ENCODE peak calls at places on chromosomes 13 and 19, in five cellular contexts. One of them, this sample, is unnamed.
A peak's percentile ranks its signal among the peaks of the same experiment; 100 is the strongest.

GRCh38 chr19:54704928-54705327 is 19.3 kb upstream of the KIR3DL3 start:
- DNase-seq in AG10803: no peak
- DNase-seq in neural progenitor cell: no peak
- DNase-seq in activated T-helper 1 cell treated with anti-CD3 and anti-CD28 coated beads, Interleukin-2, amount 50 U/mL, for 16 hours: no peak
- DNase-seq in right atrium auricular region: no peak
- DNase-seq in this sample: no peak

GRCh38 chr19:38089440-38089839 is 134.6 kb downstream of the DPF1 start:
- DNase-seq in neural progenitor cell: no peak
- DNase-seq in right atrium auricular region: no peak
- DNase-seq in activated T-helper 1 cell treated with anti-CD3 and anti-CD28 coated beads, Interleukin-2, amount 50 U/mL, for 16 hours: no peak
- DNase-seq in AG10803: no peak
- DNase-seq in this sample: no peak

GRCh38 chr13:85659493-85659892 is 139.7 kb downstream of the SLITRK6 start:
- DNase-seq in right atrium auricular region: no peak
- DNase-seq in activated T-helper 1 cell treated with anti-CD3 and anti-CD28 coated beads, Interleukin-2, amount 50 U/mL, for 16 hours: no peak
- DNase-seq in neural progenitor cell: no peak
- DNase-seq in AG10803: no peak
- DNase-seq in this sample: no peak

GRCh38 chr13:79549355-79550106 is 68.6 kb downstream of the NDFIP2 start:
- DNase-seq in neural progenitor cell: no peak
- DNase-seq in right atrium auricular region: no peak
- DNase-seq in AG10803: peak; percentile 21
- DNase-seq in activated T-helper 1 cell treated with anti-CD3 and anti-CD28 coated beads, Interleukin-2, amount 50 U/mL, for 16 hours: no peak
- DNase-seq in this sample: no peak

GRCh38 chr19:13748169-13748884 is 16.0 kb upstream of the MRI1 start:
- DNase-seq in activated T-helper 1 cell treated with anti-CD3 and anti-CD28 coated beads, Interleukin-2, amount 50 U/mL, for 16 hours: no peak
- DNase-seq in neural progenitor cell: peak; percentile 31
- DNase-seq in right atrium auricular region: peak; percentile 63
- DNase-seq in AG10803: peak; percentile 36
- DNase-seq in this sample: no peak

GRCh38 chr19:3243851-3244700 is 19.6 kb downstream of the CELF5 start:
- DNase-seq in neural progenitor cell: peak; percentile 89
- DNase-seq in right atrium auricular region: no peak
- DNase-seq in AG10803: peak; percentile 46
- DNase-seq in activated T-helper 1 cell treated with anti-CD3 and anti-CD28 coated beads, Interleukin-2, amount 50 U/mL, for 16 hours: peak; percentile 11
- DNase-seq in this sample: peak; percentile 75

GRCh38 chr19:4430760-4431159 is 26.8 kb downstream of the UBXN6 start:
- DNase-seq in neural progenitor cell: no peak
- DNase-seq in activated T-helper 1 cell treated with anti-CD3 and anti-CD28 coated beads, Interleukin-2, amount 50 U/mL, for 16 hours: no peak
- DNase-seq in AG10803: no peak
- DNase-seq in right atrium auricular region: no peak
- DNase-seq in this sample: no peak

GRCh38 chr13:50594276-50594970 is 249.1 kb downstream of the DLEU7 start:
- DNase-seq in AG10803: no peak
- DNase-seq in neural progenitor cell: peak; percentile 57
- DNase-seq in right atrium auricular region: no peak
- DNase-seq in activated T-helper 1 cell treated with anti-CD3 and anti-CD28 coated beads, Interleukin-2, amount 50 U/mL, for 16 hours: no peak
- DNase-seq in this sample: no peak

GRCh38 chr19:2627319-2627829 is 75.1 kb downstream of the GNG7 start:
- DNase-seq in right atrium auricular region: peak; percentile 97
- DNase-seq in activated T-helper 1 cell treated with anti-CD3 and anti-CD28 coated beads, Interleukin-2, amount 50 U/mL, for 16 hours: no peak
- DNase-seq in neural progenitor cell: no peak
- DNase-seq in AG10803: peak; percentile 97
- DNase-seq in this sample: no peak

GRCh38 chr19:13022111-13022858 is 27.0 kb downstream of the NFIX start:
- DNase-seq in right atrium auricular region: no peak
- DNase-seq in AG10803: peak; percentile 75
- DNase-seq in activated T-helper 1 cell treated with anti-CD3 and anti-CD28 coated beads, Interleukin-2, amount 50 U/mL, for 16 hours: no peak
- DNase-seq in neural progenitor cell: no peak
- DNase-seq in this sample: no peak

GRCh38 chr19:14473915-14474578 is 1.1 kb downstream of the PTGER1 start:
- DNase-seq in AG10803: no peak
- DNase-seq in activated T-helper 1 cell treated with anti-CD3 and anti-CD28 coated beads, Interleukin-2, amount 50 U/mL, for 16 hours: no peak
- DNase-seq in right atrium auricular region: no peak
- DNase-seq in neural progenitor cell: no peak
- DNase-seq in this sample: no peak

GRCh38 chr13:42574435-42575311 is 721 bp downstream of the TNFSF11 start:
- DNase-seq in right atrium auricular region: no peak
- DNase-seq in activated T-helper 1 cell treated with anti-CD3 and anti-CD28 coated beads, Interleukin-2, amount 50 U/mL, for 16 hours: no peak
- DNase-seq in neural progenitor cell: peak; percentile 18
- DNase-seq in AG10803: no peak
- DNase-seq in this sample: no peak

GRCh38 chr13:80116107-80116506 is 224.8 kb downstream of the SPRY2 start:
- DNase-seq in right atrium auricular region: no peak
- DNase-seq in neural progenitor cell: no peak
- DNase-seq in AG10803: peak; percentile 81
- DNase-seq in activated T-helper 1 cell treated with anti-CD3 and anti-CD28 coated beads, Interleukin-2, amount 50 U/mL, for 16 hours: no peak
- DNase-seq in this sample: no peak

GRCh38 chr19:48646912-48647216 is 877 bp upstream of the CA11 start:
- DNase-seq in activated T-helper 1 cell treated with anti-CD3 and anti-CD28 coated beads, Interleukin-2, amount 50 U/mL, for 16 hours: no peak
- DNase-seq in neural progenitor cell: no peak
- DNase-seq in right atrium auricular region: no peak
- DNase-seq in AG10803: no peak
- DNase-seq in this sample: no peak

GRCh38 chr19:55699221-55699620 is 24.2 kb downstream of the EPN1 start:
- DNase-seq in neural progenitor cell: no peak
- DNase-seq in right atrium auricular region: no peak
- DNase-seq in AG10803: no peak
- DNase-seq in activated T-helper 1 cell treated with anti-CD3 and anti-CD28 coated beads, Interleukin-2, amount 50 U/mL, for 16 hours: no peak
- DNase-seq in this sample: no peak

GRCh38 chr13:74040200-74040599 is 94.0 kb downstream of the KLF12 start:
- DNase-seq in neural progenitor cell: peak; percentile 89
- DNase-seq in AG10803: no peak
- DNase-seq in activated T-helper 1 cell treated with anti-CD3 and anti-CD28 coated beads, Interleukin-2, amount 50 U/mL, for 16 hours: no peak
- DNase-seq in right atrium auricular region: no peak
- DNase-seq in this sample: peak; percentile 27

GRCh38 chr13:106477303-106477702 is 58.2 kb downstream of the EFNB2 start:
- DNase-seq in AG10803: no peak
- DNase-seq in activated T-helper 1 cell treated with anti-CD3 and anti-CD28 coated beads, Interleukin-2, amount 50 U/mL, for 16 hours: no peak
- DNase-seq in right atrium auricular region: no peak
- DNase-seq in neural progenitor cell: no peak
- DNase-seq in this sample: no peak

GRCh38 chr19:58098682-58098998 is 609 bp upstream of the ZSCAN18 start:
- DNase-seq in neural progenitor cell: no peak
- DNase-seq in AG10803: no peak
- DNase-seq in right atrium auricular region: no peak
- DNase-seq in activated T-helper 1 cell treated with anti-CD3 and anti-CD28 coated beads, Interleukin-2, amount 50 U/mL, for 16 hours: no peak
- DNase-seq in this sample: no peak

GRCh38 chr19:14672043-14672872 is 2.4 kb downstream of the ADGRE3 start:
- DNase-seq in activated T-helper 1 cell treated with anti-CD3 and anti-CD28 coated beads, Interleukin-2, amount 50 U/mL, for 16 hours: no peak
- DNase-seq in AG10803: no peak
- DNase-seq in right atrium auricular region: no peak
- DNase-seq in neural progenitor cell: no peak
- DNase-seq in this sample: no peak

GRCh38 chr19:1285737-1286360 is at the start of gene EFNA2:
- DNase-seq in activated T-helper 1 cell treated with anti-CD3 and anti-CD28 coated beads, Interleukin-2, amount 50 U/mL, for 16 hours: no peak
- DNase-seq in right atrium auricular region: no peak
- DNase-seq in AG10803: no peak
- DNase-seq in neural progenitor cell: peak; percentile 79
- DNase-seq in this sample: no peak

GRCh38 chr19:38837304-38837626 is 5.7 kb upstream of the ECH1 start:
- DNase-seq in activated T-helper 1 cell treated with anti-CD3 and anti-CD28 coated beads, Interleukin-2, amount 50 U/mL, for 16 hours: no peak
- DNase-seq in AG10803: no peak
- DNase-seq in right atrium auricular region: no peak
- DNase-seq in neural progenitor cell: no peak
- DNase-seq in this sample: no peak

GRCh38 chr13:52906122-52906903 is 57.9 kb upstream of the PCDH8 start:
- DNase-seq in neural progenitor cell: no peak
- DNase-seq in AG10803: no peak
- DNase-seq in activated T-helper 1 cell treated with anti-CD3 and anti-CD28 coated beads, Interleukin-2, amount 50 U/mL, for 16 hours: no peak
- DNase-seq in right atrium auricular region: no peak
- DNase-seq in this sample: no peak

GRCh38 chr13:93857126-93857525 is 622.4 kb downstream of the DCT start:
- DNase-seq in AG10803: peak; percentile 60
- DNase-seq in right atrium auricular region: no peak
- DNase-seq in neural progenitor cell: no peak
- DNase-seq in activated T-helper 1 cell treated with anti-CD3 and anti-CD28 coated beads, Interleukin-2, amount 50 U/mL, for 16 hours: no peak
- DNase-seq in this sample: no peak